ENCODE peak calls at places on chromosomes 2 and 18, in five cellular contexts. One of them, this sample, is unnamed.

GRCh38 chr2:120834206-120834605 is 98.5 kb downstream of the GLI2 start:
- DNase-seq in neuronal stem cell: no peak
- DNase-seq in H9: no peak
- DNase-seq in mesenchymal stem cell: no peak
- DNase-seq in H1: no peak
- DNase-seq in this sample: no peak

GRCh38 chr18:13464432-13465125 is 246.0 kb downstream of the LDLRAD4 start:
- DNase-seq in neuronal stem cell: no peak
- DNase-seq in H9: no peak
- DNase-seq in mesenchymal stem cell: no peak
- DNase-seq in H1: no peak
- DNase-seq in this sample: no peak

GRCh38 chr2:101638156-101638809 is 59.2 kb upstream of the MAP4K4 start:
- DNase-seq in neuronal stem cell: no peak
- DNase-seq in H9: no peak
- DNase-seq in mesenchymal stem cell: no peak
- DNase-seq in H1: no peak
- DNase-seq in this sample: no peak

GRCh38 chr2:51424418-51424817 is 392.5 kb upstream of the NRXN1 start:
- DNase-seq in neuronal stem cell: no peak
- DNase-seq in H9: peak
- DNase-seq in mesenchymal stem cell: no peak
- DNase-seq in H1: peak
- DNase-seq in this sample: no peak

GRCh38 chr2:58640042-58640441 is 398.9 kb upstream of the FANCL start:
- DNase-seq in neuronal stem cell: no peak
- DNase-seq in H9: peak
- DNase-seq in mesenchymal stem cell: no peak
- DNase-seq in H1: no peak
- DNase-seq in this sample: no peak

GRCh38 chr2:3126686-3127278 is 250.8 kb downstream of the EIPR1 start:
- DNase-seq in neuronal stem cell: no peak
- DNase-seq in H9: no peak
- DNase-seq in mesenchymal stem cell: peak
- DNase-seq in H1: no peak
- DNase-seq in this sample: no peak

GRCh38 chr18:34494359-34494696 is 215.8 kb upstream of the DTNA start:
- DNase-seq in neuronal stem cell: no peak
- DNase-seq in H9: peak
- DNase-seq in mesenchymal stem cell: no peak
- DNase-seq in H1: no peak
- DNase-seq in this sample: no peak

GRCh38 chr2:7190587-7191320 is 273.5 kb downstream of the RNF144A start:
- DNase-seq in neuronal stem cell: no peak
- DNase-seq in H9: peak
- DNase-seq in mesenchymal stem cell: peak
- DNase-seq in H1: no peak
- DNase-seq in this sample: no peak

DNA sequence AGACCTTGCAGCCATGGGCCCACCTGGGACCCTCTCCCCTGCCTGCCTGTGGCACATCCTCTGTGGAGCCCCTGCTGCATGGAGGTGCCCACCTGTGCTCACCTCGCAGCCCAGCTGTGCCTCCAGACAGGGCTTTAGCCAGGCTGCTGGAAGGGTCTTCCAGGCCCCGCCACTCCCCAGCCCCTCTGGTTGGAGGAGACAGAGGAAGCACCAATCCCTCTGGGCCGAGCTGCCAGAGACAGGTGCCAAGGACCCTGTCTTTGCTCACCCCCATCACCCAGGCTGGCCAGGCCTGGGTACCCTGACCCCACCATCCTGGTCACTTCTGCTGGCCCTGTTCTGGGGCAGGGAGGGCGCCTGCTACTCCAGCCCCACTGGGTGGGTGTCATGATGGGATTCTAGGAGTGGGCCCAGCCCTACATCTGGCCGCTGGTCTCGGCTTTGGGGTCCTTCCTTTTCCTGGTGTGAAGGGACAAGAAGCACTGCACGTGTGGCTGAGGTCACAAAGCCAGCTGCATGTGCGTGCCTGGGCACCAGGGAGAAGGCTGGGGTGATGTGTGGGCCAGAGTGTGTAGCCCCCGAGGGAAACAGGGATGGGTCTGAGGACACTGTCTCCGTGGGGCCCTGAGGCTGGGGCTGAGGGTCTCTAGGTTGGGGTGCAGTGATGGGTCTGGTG is 9.3 kb upstream of the NEU4 start:
- DNase-seq in neuronal stem cell: no peak
- DNase-seq in H9: no peak
- DNase-seq in mesenchymal stem cell: no peak
- DNase-seq in H1: no peak
- DNase-seq in this sample: no peak
- H2AFZ ChIP-seq in neuronal stem cell: no peak
- H2AFZ ChIP-seq in H9: no peak
- H2AFZ ChIP-seq in mesenchymal stem cell: no peak
- H2AFZ ChIP-seq in H1: no peak
- H2AFZ ChIP-seq in this sample: no peak

DNA sequence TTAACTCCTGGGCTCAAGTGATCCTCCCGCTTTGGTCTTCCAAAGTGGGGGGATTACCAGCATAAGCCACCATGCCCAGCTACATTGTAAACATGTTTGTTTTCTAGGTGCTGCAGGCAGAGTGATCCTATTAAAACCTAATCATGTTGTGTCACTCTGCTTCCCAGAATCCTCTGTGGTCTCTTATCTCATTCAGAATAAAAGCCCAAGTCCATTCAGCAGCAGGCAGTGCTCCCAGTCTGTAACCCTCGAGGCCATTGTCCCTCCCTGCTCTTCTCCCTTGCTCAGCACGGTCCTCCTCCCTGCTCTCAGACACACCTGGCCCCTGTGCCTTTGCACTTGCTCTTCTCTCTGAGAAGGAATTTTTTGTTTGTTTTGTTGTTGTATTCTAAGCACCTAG is 11.1 kb upstream of the CABYR start:
- DNase-seq in neuronal stem cell: no peak
- DNase-seq in H9: no peak
- DNase-seq in mesenchymal stem cell: no peak
- DNase-seq in H1: no peak
- DNase-seq in this sample: no peak
- H2BK12ac ChIP-seq in neuronal stem cell: no peak
- H2BK12ac ChIP-seq in H9: no peak
- H2BK12ac ChIP-seq in mesenchymal stem cell: no peak
- H2BK12ac ChIP-seq in H1: no peak
- H2BK12ac ChIP-seq in this sample: no peak

GRCh38 chr2:64225491-64225890 is 81.3 kb upstream of the PELI1 start:
- DNase-seq in neuronal stem cell: no peak
- DNase-seq in H9: no peak
- DNase-seq in mesenchymal stem cell: peak
- DNase-seq in H1: no peak
- DNase-seq in this sample: peak

GRCh38 chr2:64226611-64227010 is 82.4 kb upstream of the PELI1 start:
- DNase-seq in neuronal stem cell: no peak
- DNase-seq in H9: no peak
- DNase-seq in mesenchymal stem cell: no peak
- DNase-seq in H1: no peak
- DNase-seq in this sample: no peak

GRCh38 chr2:64228923-64229322 is 84.7 kb upstream of the PELI1 start:
- DNase-seq in neuronal stem cell: no peak
- DNase-seq in H9: no peak
- DNase-seq in mesenchymal stem cell: peak
- DNase-seq in H1: no peak
- DNase-seq in this sample: no peak

GRCh38 chr2:64228126-64228678 is 84.0 kb upstream of the PELI1 start:
- DNase-seq in neuronal stem cell: peak
- DNase-seq in H9: peak
- DNase-seq in mesenchymal stem cell: peak
- DNase-seq in H1: peak
- DNase-seq in this sample: peak

GRCh38 chr2:64227603-64228125 is 83.4 kb upstream of the PELI1 start:
- DNase-seq in neuronal stem cell: no peak
- DNase-seq in H9: no peak
- DNase-seq in mesenchymal stem cell: no peak
- DNase-seq in H1: no peak
- DNase-seq in this sample: no peak
- H3K18ac ChIP-seq in neuronal stem cell: no peak
- H3K18ac ChIP-seq in H9: no peak
- H3K18ac ChIP-seq in mesenchymal stem cell: peak
- H3K18ac ChIP-seq in H1: peak
- H3K18ac ChIP-seq in this sample: no peak

GRCh38 chr2:212124597-212124996 is 414.0 kb downstream of the ERBB4 start:
- DNase-seq in neuronal stem cell: no peak
- DNase-seq in H9: no peak
- DNase-seq in mesenchymal stem cell: peak
- DNase-seq in H1: no peak
- DNase-seq in this sample: peak
- H2AFZ ChIP-seq in neuronal stem cell: peak
- H2AFZ ChIP-seq in H9: no peak
- H2AFZ ChIP-seq in mesenchymal stem cell: no peak
- H2AFZ ChIP-seq in H1: peak
- H2AFZ ChIP-seq in this sample: no peak

GRCh38 chr2:45596761-45597160 is 14.3 kb downstream of the SRBD1 start:
- DNase-seq in neuronal stem cell: no peak
- DNase-seq in H9: no peak
- DNase-seq in mesenchymal stem cell: no peak
- DNase-seq in H1: no peak
- DNase-seq in this sample: no peak
- H2BK12ac ChIP-seq in neuronal stem cell: no peak
- H2BK12ac ChIP-seq in H9: no peak
- H2BK12ac ChIP-seq in mesenchymal stem cell: no peak
- H2BK12ac ChIP-seq in H1: no peak
- H2BK12ac ChIP-seq in this sample: no peak

DNA sequence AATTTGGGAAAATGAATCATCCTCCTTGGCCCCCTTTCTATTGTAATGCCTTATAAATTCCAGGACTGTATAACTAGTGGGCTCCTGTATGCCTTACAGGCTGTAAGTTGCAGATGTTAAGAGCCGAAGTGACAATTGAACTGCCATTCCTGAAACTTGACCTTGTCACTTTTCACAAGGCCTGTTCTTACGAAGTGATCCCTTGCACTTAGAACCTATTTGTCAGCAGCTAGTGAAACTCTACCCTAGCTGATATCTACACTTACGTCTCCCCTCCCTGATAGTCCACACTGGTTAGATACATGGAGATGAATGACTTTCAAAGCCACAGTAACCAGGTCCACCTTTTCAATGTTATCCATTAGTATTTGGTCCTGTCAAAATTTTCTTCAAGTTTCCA is 104.7 kb downstream of the IRS1 start:
- DNase-seq in neuronal stem cell: no peak
- DNase-seq in H9: no peak
- DNase-seq in mesenchymal stem cell: no peak
- DNase-seq in H1: no peak
- DNase-seq in this sample: no peak
- H3K18ac ChIP-seq in neuronal stem cell: no peak
- H3K18ac ChIP-seq in H9: no peak
- H3K18ac ChIP-seq in mesenchymal stem cell: no peak
- H3K18ac ChIP-seq in H1: no peak
- H3K18ac ChIP-seq in this sample: no peak

DNA sequence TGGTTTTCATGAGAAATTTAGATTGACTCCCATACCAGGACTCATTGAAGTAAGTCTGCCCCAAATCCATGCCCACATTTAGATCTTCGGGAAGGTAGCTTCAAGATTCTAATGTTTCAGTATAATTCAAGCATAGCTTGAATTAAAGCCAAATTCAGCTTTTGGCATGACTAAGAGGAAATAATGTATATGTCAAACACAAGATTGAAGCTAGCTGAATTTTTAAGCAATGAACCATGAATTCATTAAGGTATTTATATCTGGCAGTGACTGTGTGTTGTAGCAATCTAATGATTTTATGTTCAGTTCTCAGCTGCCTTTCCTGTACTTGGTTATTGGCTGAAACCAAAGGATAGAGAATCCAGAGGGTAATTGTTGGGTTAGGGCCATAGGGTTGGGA is 118.8 kb upstream of the FN1 start:
- DNase-seq in neuronal stem cell: no peak
- DNase-seq in H9: no peak
- DNase-seq in mesenchymal stem cell: no peak
- DNase-seq in H1: no peak
- DNase-seq in this sample: no peak
- H2AFZ ChIP-seq in neuronal stem cell: no peak
- H2AFZ ChIP-seq in H9: no peak
- H2AFZ ChIP-seq in mesenchymal stem cell: no peak
- H2AFZ ChIP-seq in H1: no peak
- H2AFZ ChIP-seq in this sample: no peak

This sample was measured in trophoblast cell.